ENCODE peak calls at places on chromosomes 12 and 14, in seven cellular contexts. Z is NB4; I is stimulated activated CD4-positive, alpha-beta T cell treated with anti-CD3 and anti-CD28 coated beads, Interleukin-2, amount 100 ng/mL, for 4 hours; L is fibroblast of mammary gland; N is activated B cell treated with CpG ODN at 0.5 μM for 24 hours; T is transverse colon; W is RKO. E is an unnamed sample.

GRCh38 chr14:92944976-92945375 is 22.0 kb downstream of the CHGA start:
- DNase-seq in I (no peak), Z (no peak), W (no peak), T (no peak), L (no peak), N (no peak), E (no peak)

GRCh38 chr12:83149987-83150386 is 463.3 kb downstream of the TMTC2 start:
- DNase-seq in Z (no peak), I (no peak), T (no peak), N (no peak), L (no peak), W (no peak), E (no peak)

GRCh38 chr12:76470028-76470939 is 89.3 kb downstream of the OSBPL8 start:
- DNase-seq in L (peak; percentile 86), I (peak; percentile 10), W (peak; percentile 87), N (no peak), T (no peak), Z (peak; percentile 74), E (no peak)

GRCh38 chr14:104036250-104036649 is 49.2 kb upstream of the ASPG start:
- DNase-seq in I (no peak), W (no peak), Z (no peak), L (no peak), T (no peak), N (no peak), E (no peak)

GRCh38 chr12:1365703-1366102 is 228.7 kb downstream of the FBXL14 start:
- DNase-seq in Z (no peak), I (no peak), T (no peak), L (no peak), W (no peak), N (no peak), E (no peak)

GRCh38 chr14:56666716-56667115 is 87.1 kb downstream of the TMEM260 start:
- DNase-seq in Z (no peak), N (no peak), I (no peak), L (peak; percentile 26), T (no peak), W (peak; percentile 4), E (no peak)

GRCh38 chr14:94953541-94954260 is 183.8 kb upstream of the GSC start:
- DNase-seq in N (no peak), L (no peak), T (no peak), I (no peak), Z (no peak), W (no peak), E (no peak)

GRCh38 chr12:2544213-2544612 is 250.6 kb upstream of the FKBP4 start:
- DNase-seq in T (no peak), I (no peak), Z (no peak), W (no peak), L (no peak), N (no peak), E (no peak)

GRCh38 chr14:20332386-20332945 is 613 bp downstream of the CCNB1IP1 start:
- DNase-seq in N (no peak), L (no peak), W (peak; percentile 53), I (no peak), T (peak; percentile 11), Z (no peak), E (no peak)

GRCh38 chr12:118979763-118980406 is 1.5 kb upstream of the SRRM4 start:
- DNase-seq in I (no peak), T (peak; percentile 24), N (no peak), Z (peak; percentile 79), L (peak; percentile 54), W (no peak), E (no peak)

GRCh38 chr12:122203968-122204828 is 689 bp downstream of the B3GNT4 start:
- DNase-seq in I (no peak), T (no peak), N (peak; percentile 38), L (no peak), W (no peak), Z (no peak), E (no peak)

GRCh38 chr14:65453807-65454480 is 41.4 kb downstream of the FUT8 start:
- DNase-seq in N (no peak), T (no peak), I (no peak), W (no peak), Z (no peak), L (no peak), E (no peak)

GRCh38 chr14:89284368-89285058 is 132.5 kb downstream of the FOXN3 start:
- DNase-seq in W (no peak), T (no peak), I (no peak), N (no peak), L (peak; percentile 40), Z (no peak), E (no peak)

GRCh38 chr12:6672143-6672542 is 9.2 kb upstream of the ING4 start:
- DNase-seq in W (no peak), T (no peak), L (no peak), N (no peak), I (no peak), Z (no peak), E (no peak)

GRCh38 chr14:94771191-94771905 is 1.4 kb upstream of the GSC start:
- DNase-seq in L (no peak), W (no peak), T (no peak), N (no peak), Z (no peak), I (no peak), E (no peak)

GRCh38 chr12:128111951-128112350 is 155.0 kb upstream of the TMEM132C start:
- DNase-seq in L (no peak), I (no peak), N (no peak), W (no peak), T (no peak), Z (no peak), E (no peak)

GRCh38 chr14:58963873-58964597 is 224.4 kb upstream of the DAAM1 start:
- DNase-seq in T (no peak), Z (no peak), N (no peak), L (no peak), I (no peak), W (no peak), E (no peak)